ENCODE peak calls at places on chromosomes 11 and 22, in five cellular contexts. Z is CD4-positive, alpha-beta memory T cell; U is OCI-LY7; M is AG04449; Q is HFF-Myc. O is an unnamed sample.

GRCh38 chr11:68127791-68128681 is 6.8 kb upstream of the CHKA start:
- DNase-seq in Z (no peak), U (no peak), M (no peak), Q (no peak), O (peak)

GRCh38 chr11:134482865-134483264 is 70.8 kb upstream of the B3GAT1 start:
- DNase-seq in Z (no peak), U (no peak), M (no peak), Q (no peak), O (no peak)

GRCh38 chr11:120186799-120187591 is 23.8 kb upstream of the OAF start:
- DNase-seq in Z (no peak), U (no peak), M (no peak), Q (no peak), O (no peak)

GRCh38 chr11:118175600-118176399 is 639 bp downstream of the SCN2B start:
- DNase-seq in Z (no peak), U (no peak), M (no peak), Q (no peak), O (no peak)

GRCh38 chr11:8258771-8259170 is 4.9 kb downstream of the LMO1 start:
- DNase-seq in Z (no peak), U (no peak), M (no peak), Q (no peak), O (no peak)

GRCh38 chr11:101866619-101867491 is 48.0 kb upstream of the CEP126 start:
- DNase-seq in Z (no peak), U (no peak), M (no peak), Q (no peak), O (no peak)

GRCh38 chr22:25626146-25626992 is 61.9 kb downstream of the GRK3 start:
- DNase-seq in Z (no peak), U (peak), M (no peak), Q (no peak), O (no peak)

GRCh38 chr11:128908391-128909246 is 17.5 kb downstream of the KCNJ5 start:
- DNase-seq in Z (no peak), U (no peak), M (no peak), Q (peak), O (peak)

GRCh38 chr11:65404210-65404609 is 17.8 kb downstream of the FRMD8 start:
- DNase-seq in Z (no peak), U (no peak), M (no peak), Q (no peak), O (no peak)

GRCh38 chr11:46333129-46333947 is 13.9 kb upstream of the DGKZ start:
- DNase-seq in Z (peak), U (no peak), M (no peak), Q (no peak), O (peak)

GRCh38 chr22:47198801-47199251 is 436.4 kb downstream of the TBC1D22A start:
- DNase-seq in Z (no peak), U (no peak), M (no peak), Q (no peak), O (no peak)

GRCh38 chr11:84316866-84317560 is 1030.8 kb upstream of the CCDC90B start:
- DNase-seq in Z (no peak), U (no peak), M (no peak), Q (no peak), O (no peak)

GRCh38 chr11:1197431-1197885 is 25.4 kb upstream of the MUC5B start:
- DNase-seq in Z (no peak), U (no peak), M (no peak), Q (no peak), O (no peak)

GRCh38 chr11:111540114-111540920 is at the start of gene LAYN:
- DNase-seq in Z (no peak), U (no peak), M (no peak), Q (no peak), O (peak)

GRCh38 chr22:31086703-31087330 is 5.7 kb downstream of the SMTN start:
- DNase-seq in Z (no peak), U (no peak), M (no peak), Q (no peak), O (no peak)

O was measured in NCI-H146.